ENCODE peak calls at places on chromosome X, in seven cellular contexts. N is fibroblast of pulmonary artery; Q is Calu3; K is COLO829; B is ACHN; O is activated T-helper 9 cell treated with anti-CD3 and anti-CD28 coated beads, Interleukin-2, amount 50 U/mL, for 16 hours; J is globus pallidus. E is an unnamed sample.

GRCh38 chrX:111244238-111244750 is 26.0 kb downstream of the CAPN6 start:
- DNase-seq in B (peak), J (peak), K (peak), O (no peak), N (peak), Q (no peak), E (no peak)

GRCh38 chrX:35890699-35891098 is 28.8 kb upstream of the CFAP47 start:
- DNase-seq in K (peak), Q (peak), O (no peak), J (peak), B (peak), N (peak), E (peak)

GRCh38 chrX:120549483-120550452 is 11.0 kb downstream of the CUL4B start:
- DNase-seq in N (peak), J (no peak), B (peak), Q (peak), K (peak), O (no peak), E (peak)

GRCh38 chrX:115562492-115562872 is 1.5 kb downstream of the PLS3 start:
- DNase-seq in N (peak), O (no peak), B (no peak), J (peak), Q (peak), K (no peak), E (no peak)

GRCh38 chrX:46662594-46662993 is 89.0 kb downstream of the CHST7 start:
- DNase-seq in N (no peak), K (no peak), B (no peak), J (no peak), O (no peak), Q (no peak), E (no peak)

GRCh38 chrX:11666180-11666579 is 460 bp upstream of the ARHGAP6 start:
- DNase-seq in Q (no peak), N (no peak), O (no peak), J (no peak), B (no peak), K (no peak), E (no peak)

GRCh38 chrX:67544281-67544680 is 460 bp downstream of the AR start:
- DNase-seq in B (no peak), J (no peak), O (no peak), Q (no peak), N (peak), K (no peak), E (peak)

GRCh38 chrX:20974326-20974725 is 399.9 kb upstream of the CNKSR2 start:
- DNase-seq in N (peak), J (no peak), Q (no peak), B (peak), K (peak), O (no peak), E (no peak)

GRCh38 chrX:15985937-15986336 is 131.3 kb upstream of the AP1S2 start:
- DNase-seq in K (no peak), Q (no peak), N (no peak), J (no peak), O (peak), B (no peak), E (no peak)

GRCh38 chrX:17564689-17565409 is 172.4 kb upstream of the SCML1 start:
- DNase-seq in K (no peak), N (no peak), J (no peak), B (peak), O (no peak), Q (no peak), E (no peak)

GRCh38 chrX:40012800-40013682 is 84.7 kb downstream of the BCOR start:
- DNase-seq in B (peak), K (peak), Q (peak), N (peak), O (no peak), J (no peak), E (peak)

GRCh38 chrX:109252789-109253188 is 229.1 kb downstream of the GUCY2F start:
- DNase-seq in K (no peak), B (no peak), N (no peak), J (no peak), Q (no peak), O (no peak), E (no peak)

GRCh38 chrX:143757375-143757774 is 36.8 kb upstream of the SPANXN2 start:
- DNase-seq in B (no peak), Q (no peak), J (no peak), N (no peak), K (no peak), O (no peak), E (no peak)

GRCh38 chrX:132618810-132619209 is 130.0 kb upstream of the MBNL3 start:
- DNase-seq in K (no peak), N (no peak), B (no peak), O (no peak), Q (no peak), J (no peak), E (no peak)

GRCh38 chrX:134764202-134764785 is 106.0 kb upstream of the PLAC1 start:
- DNase-seq in B (peak), J (no peak), Q (peak), N (peak), O (no peak), K (peak), E (no peak)

GRCh38 chrX:72576161-72576896 is 3.7 kb upstream of the HDAC8 start:
- DNase-seq in Q (no peak), K (no peak), O (no peak), N (peak), B (no peak), J (no peak), E (peak)

GRCh38 chrX:150366951-150367545 is 3.9 kb downstream of the MAMLD1 start:
- DNase-seq in Q (no peak), B (peak), J (no peak), K (no peak), N (peak), O (no peak), E (no peak)

GRCh38 chrX:19827088-19827487 is 60.3 kb downstream of the SH3KBP1 start:
- DNase-seq in B (no peak), K (no peak), N (no peak), J (no peak), Q (no peak), O (no peak), E (no peak)

GRCh38 chrX:149718757-149719156 is 6.9 kb downstream of the MAGEA11 start:
- DNase-seq in K (no peak), J (no peak), O (no peak), N (no peak), Q (no peak), B (no peak), E (no peak)

GRCh38 chrX:135112096-135112729 is 8.1 kb downstream of the ETDB start:
- DNase-seq in Q (peak), O (no peak), J (peak), N (peak), B (peak), K (peak), E (peak)

GRCh38 chrX:142249721-142250120 is 44.6 kb upstream of the MAGEC2 start:
- DNase-seq in N (no peak), B (no peak), K (no peak), O (no peak), Q (no peak), J (no peak), E (no peak)

GRCh38 chrX:57241967-57242366 is 44.5 kb upstream of the FAAH2 start:
- DNase-seq in B (no peak), O (no peak), K (no peak), J (no peak), Q (no peak), N (no peak), E (no peak)

GRCh38 chrX:9537781-9538180 is 72.9 kb downstream of the TBL1X start:
- DNase-seq in K (no peak), Q (no peak), N (no peak), B (no peak), O (no peak), J (no peak), E (no peak)

GRCh38 chrX:153469811-153470410 is 465 bp downstream of the HAUS7 start:
- DNase-seq in O (no peak), B (peak), N (peak), Q (peak), J (no peak), K (no peak), E (no peak)

GRCh38 chrX:1475881-1476280 is 23.2 kb upstream of the ASMTL start:
- DNase-seq in J (no peak), Q (no peak), O (no peak), B (no peak), K (no peak), N (no peak), E (no peak)

GRCh38 chrX:134482371-134482770 is 22.4 kb downstream of the HPRT1 start:
- DNase-seq in J (no peak), Q (no peak), B (no peak), K (no peak), N (no peak), O (no peak), E (no peak)

GRCh38 chrX:25005034-25005381 is 10.8 kb downstream of the ARX start:
- DNase-seq in K (no peak), B (no peak), Q (no peak), O (no peak), N (no peak), J (no peak), E (no peak)

GRCh38 chrX:114800719-114801118 is 216.7 kb downstream of the IL13RA2 start:
- DNase-seq in J (no peak), K (no peak), Q (peak), O (no peak), B (no peak), N (peak), E (no peak)

GRCh38 chrX:131987252-131987651 is 35.9 kb upstream of the STK26 start:
- DNase-seq in K (no peak), J (peak), B (no peak), N (peak), Q (no peak), O (no peak), E (no peak)